ENCODE peak calls at places on chromosomes 4 and X, in eight cellular contexts. One of them, this sample, is unnamed.

GRCh38 chr4:156870861-156871260 is 100.7 kb downstream of the PDGFC start:
- DNase-seq in heart right ventricle: no peak
- DNase-seq in NCI-H1092: no peak
- DNase-seq in GM13976: no peak
- DNase-seq in cardiac fibroblast: no peak
- DNase-seq in GM12865: no peak
- DNase-seq in stimulated activated CD4-positive, alpha-beta T cell treated with anti-CD3 and anti-CD28 coated beads, TNF-alpha, amount 100 ng/mL, for 24 hours: no peak
- DNase-seq in T-helper 2 cell: no peak
- DNase-seq in this sample: no peak

GRCh38 chr4:46387956-46388355 is 2.0 kb downstream of the GABRA2 start:
- DNase-seq in GM12865: no peak
- DNase-seq in GM13976: no peak
- DNase-seq in stimulated activated CD4-positive, alpha-beta T cell treated with anti-CD3 and anti-CD28 coated beads, TNF-alpha, amount 100 ng/mL, for 24 hours: no peak
- DNase-seq in cardiac fibroblast: no peak
- DNase-seq in NCI-H1092: no peak
- DNase-seq in T-helper 2 cell: no peak
- DNase-seq in heart right ventricle: no peak
- DNase-seq in this sample: no peak

GRCh38 chr4:8682296-8682695 is 89.7 kb downstream of the CPZ start:
- DNase-seq in stimulated activated CD4-positive, alpha-beta T cell treated with anti-CD3 and anti-CD28 coated beads, TNF-alpha, amount 100 ng/mL, for 24 hours: no peak
- DNase-seq in T-helper 2 cell: no peak
- DNase-seq in NCI-H1092: no peak
- DNase-seq in heart right ventricle: no peak
- DNase-seq in GM13976: no peak
- DNase-seq in cardiac fibroblast: no peak
- DNase-seq in GM12865: no peak
- DNase-seq in this sample: no peak

GRCh38 chr4:109022941-109023340 is 260.1 kb upstream of the ETNPPL start:
- DNase-seq in GM12865: no peak
- DNase-seq in GM13976: no peak
- DNase-seq in NCI-H1092: no peak
- DNase-seq in T-helper 2 cell: no peak
- DNase-seq in cardiac fibroblast: peak
- DNase-seq in stimulated activated CD4-positive, alpha-beta T cell treated with anti-CD3 and anti-CD28 coated beads, TNF-alpha, amount 100 ng/mL, for 24 hours: no peak
- DNase-seq in heart right ventricle: no peak
- DNase-seq in this sample: no peak

GRCh38 chr4:60173718-60174117 is 1026.4 kb upstream of the ADGRL3 start:
- DNase-seq in cardiac fibroblast: no peak
- DNase-seq in NCI-H1092: no peak
- DNase-seq in stimulated activated CD4-positive, alpha-beta T cell treated with anti-CD3 and anti-CD28 coated beads, TNF-alpha, amount 100 ng/mL, for 24 hours: no peak
- DNase-seq in GM12865: no peak
- DNase-seq in heart right ventricle: no peak
- DNase-seq in T-helper 2 cell: no peak
- DNase-seq in GM13976: no peak
- DNase-seq in this sample: no peak

GRCh38 chr4:91829531-91829930 is 474.2 kb upstream of the GRID2 start:
- DNase-seq in cardiac fibroblast: peak
- DNase-seq in GM12865: no peak
- DNase-seq in GM13976: no peak
- DNase-seq in heart right ventricle: no peak
- DNase-seq in T-helper 2 cell: no peak
- DNase-seq in stimulated activated CD4-positive, alpha-beta T cell treated with anti-CD3 and anti-CD28 coated beads, TNF-alpha, amount 100 ng/mL, for 24 hours: no peak
- DNase-seq in NCI-H1092: no peak
- DNase-seq in this sample: no peak

GRCh38 chr4:77505275-77505957 is 100.2 kb upstream of the CXCL13 start:
- DNase-seq in T-helper 2 cell: no peak
- DNase-seq in GM12865: no peak
- DNase-seq in NCI-H1092: no peak
- DNase-seq in heart right ventricle: no peak
- DNase-seq in stimulated activated CD4-positive, alpha-beta T cell treated with anti-CD3 and anti-CD28 coated beads, TNF-alpha, amount 100 ng/mL, for 24 hours: no peak
- DNase-seq in GM13976: no peak
- DNase-seq in cardiac fibroblast: no peak
- DNase-seq in this sample: no peak

GRCh38 chrX:68892651-68893050 is 63.8 kb downstream of the EFNB1 start:
- DNase-seq in NCI-H1092: no peak
- DNase-seq in GM13976: no peak
- DNase-seq in stimulated activated CD4-positive, alpha-beta T cell treated with anti-CD3 and anti-CD28 coated beads, TNF-alpha, amount 100 ng/mL, for 24 hours: no peak
- DNase-seq in cardiac fibroblast: no peak
- DNase-seq in T-helper 2 cell: no peak
- DNase-seq in heart right ventricle: no peak
- DNase-seq in GM12865: no peak
- DNase-seq in this sample: no peak

GRCh38 chr4:177901786-177902185 is 459.5 kb upstream of the AGA start:
- DNase-seq in heart right ventricle: no peak
- DNase-seq in stimulated activated CD4-positive, alpha-beta T cell treated with anti-CD3 and anti-CD28 coated beads, TNF-alpha, amount 100 ng/mL, for 24 hours: no peak
- DNase-seq in T-helper 2 cell: no peak
- DNase-seq in cardiac fibroblast: no peak
- DNase-seq in GM12865: no peak
- DNase-seq in GM13976: no peak
- DNase-seq in NCI-H1092: no peak
- DNase-seq in this sample: no peak

GRCh38 chr4:140935259-140935658 is 179.1 kb upstream of the TBC1D9 start:
- DNase-seq in heart right ventricle: no peak
- DNase-seq in GM12865: no peak
- DNase-seq in T-helper 2 cell: no peak
- DNase-seq in NCI-H1092: no peak
- DNase-seq in cardiac fibroblast: peak
- DNase-seq in stimulated activated CD4-positive, alpha-beta T cell treated with anti-CD3 and anti-CD28 coated beads, TNF-alpha, amount 100 ng/mL, for 24 hours: no peak
- DNase-seq in GM13976: no peak
- DNase-seq in this sample: no peak

GRCh38 chr4:152640058-152640921 is 39.5 kb downstream of the TMEM154 start:
- DNase-seq in stimulated activated CD4-positive, alpha-beta T cell treated with anti-CD3 and anti-CD28 coated beads, TNF-alpha, amount 100 ng/mL, for 24 hours: no peak
- DNase-seq in GM13976: no peak
- DNase-seq in GM12865: no peak
- DNase-seq in NCI-H1092: no peak
- DNase-seq in cardiac fibroblast: peak
- DNase-seq in T-helper 2 cell: no peak
- DNase-seq in heart right ventricle: no peak
- DNase-seq in this sample: no peak

GRCh38 chr4:99986792-99987191 is 36.7 kb upstream of the H2AZ1 start:
- DNase-seq in heart right ventricle: no peak
- DNase-seq in GM13976: no peak
- DNase-seq in stimulated activated CD4-positive, alpha-beta T cell treated with anti-CD3 and anti-CD28 coated beads, TNF-alpha, amount 100 ng/mL, for 24 hours: no peak
- DNase-seq in T-helper 2 cell: no peak
- DNase-seq in NCI-H1092: no peak
- DNase-seq in GM12865: peak
- DNase-seq in cardiac fibroblast: no peak
- DNase-seq in this sample: no peak

GRCh38 chr4:175282407-175282806 is 364.2 kb downstream of the ADAM29 start:
- DNase-seq in heart right ventricle: no peak
- DNase-seq in GM13976: no peak
- DNase-seq in T-helper 2 cell: no peak
- DNase-seq in NCI-H1092: peak
- DNase-seq in stimulated activated CD4-positive, alpha-beta T cell treated with anti-CD3 and anti-CD28 coated beads, TNF-alpha, amount 100 ng/mL, for 24 hours: no peak
- DNase-seq in GM12865: no peak
- DNase-seq in cardiac fibroblast: no peak
- DNase-seq in this sample: no peak

GRCh38 chrX:1440506-1440905 is 12.2 kb downstream of the ASMTL start:
- DNase-seq in GM13976: no peak
- DNase-seq in stimulated activated CD4-positive, alpha-beta T cell treated with anti-CD3 and anti-CD28 coated beads, TNF-alpha, amount 100 ng/mL, for 24 hours: no peak
- DNase-seq in heart right ventricle: no peak
- DNase-seq in cardiac fibroblast: no peak
- DNase-seq in NCI-H1092: no peak
- DNase-seq in GM12865: no peak
- DNase-seq in T-helper 2 cell: no peak
- DNase-seq in this sample: no peak

GRCh38 chr4:139685180-139685579 is 19.6 kb downstream of the MGST2 start:
- DNase-seq in GM13976: no peak
- DNase-seq in cardiac fibroblast: no peak
- DNase-seq in T-helper 2 cell: no peak
- DNase-seq in GM12865: no peak
- DNase-seq in heart right ventricle: no peak
- DNase-seq in stimulated activated CD4-positive, alpha-beta T cell treated with anti-CD3 and anti-CD28 coated beads, TNF-alpha, amount 100 ng/mL, for 24 hours: no peak
- DNase-seq in NCI-H1092: no peak
- DNase-seq in this sample: no peak

GRCh38 chr4:147772459-147772969 is 40.6 kb downstream of the ARHGAP10 start:
- DNase-seq in T-helper 2 cell: no peak
- DNase-seq in cardiac fibroblast: peak
- DNase-seq in stimulated activated CD4-positive, alpha-beta T cell treated with anti-CD3 and anti-CD28 coated beads, TNF-alpha, amount 100 ng/mL, for 24 hours: no peak
- DNase-seq in GM13976: no peak
- DNase-seq in heart right ventricle: no peak
- DNase-seq in GM12865: no peak
- DNase-seq in NCI-H1092: no peak
- DNase-seq in this sample: no peak

GRCh38 chrX:109733658-109734022 is 583 bp upstream of the ACSL4 start:
- DNase-seq in stimulated activated CD4-positive, alpha-beta T cell treated with anti-CD3 and anti-CD28 coated beads, TNF-alpha, amount 100 ng/mL, for 24 hours: no peak
- DNase-seq in heart right ventricle: no peak
- DNase-seq in GM12865: no peak
- DNase-seq in T-helper 2 cell: no peak
- DNase-seq in GM13976: no peak
- DNase-seq in NCI-H1092: no peak
- DNase-seq in cardiac fibroblast: peak
- DNase-seq in this sample: no peak

GRCh38 chr4:15238720-15239119 is 189.1 kb upstream of the C1QTNF7 start:
- DNase-seq in stimulated activated CD4-positive, alpha-beta T cell treated with anti-CD3 and anti-CD28 coated beads, TNF-alpha, amount 100 ng/mL, for 24 hours: no peak
- DNase-seq in heart right ventricle: no peak
- DNase-seq in GM12865: peak
- DNase-seq in NCI-H1092: no peak
- DNase-seq in T-helper 2 cell: no peak
- DNase-seq in cardiac fibroblast: peak
- DNase-seq in GM13976: peak
- DNase-seq in this sample: no peak

GRCh38 chr4:3369781-3370660 is 71.7 kb upstream of the HGFAC start:
- DNase-seq in heart right ventricle: peak
- DNase-seq in NCI-H1092: peak
- DNase-seq in GM13976: peak
- DNase-seq in T-helper 2 cell: no peak
- DNase-seq in GM12865: peak
- DNase-seq in stimulated activated CD4-positive, alpha-beta T cell treated with anti-CD3 and anti-CD28 coated beads, TNF-alpha, amount 100 ng/mL, for 24 hours: no peak
- DNase-seq in cardiac fibroblast: peak
- DNase-seq in this sample: no peak

GRCh38 chr4:73309211-73309610 is 50.6 kb upstream of the ANKRD17 start:
- DNase-seq in GM12865: no peak
- DNase-seq in stimulated activated CD4-positive, alpha-beta T cell treated with anti-CD3 and anti-CD28 coated beads, TNF-alpha, amount 100 ng/mL, for 24 hours: no peak
- DNase-seq in cardiac fibroblast: peak
- DNase-seq in GM13976: no peak
- DNase-seq in T-helper 2 cell: no peak
- DNase-seq in NCI-H1092: no peak
- DNase-seq in heart right ventricle: no peak
- DNase-seq in this sample: no peak

GRCh38 chr4:151850751-151851150 is 89.9 kb upstream of the GATB start:
- DNase-seq in NCI-H1092: no peak
- DNase-seq in cardiac fibroblast: peak
- DNase-seq in heart right ventricle: no peak
- DNase-seq in GM13976: no peak
- DNase-seq in stimulated activated CD4-positive, alpha-beta T cell treated with anti-CD3 and anti-CD28 coated beads, TNF-alpha, amount 100 ng/mL, for 24 hours: no peak
- DNase-seq in GM12865: no peak
- DNase-seq in T-helper 2 cell: no peak
- DNase-seq in this sample: no peak

GRCh38 chr4:184100297-184100885 is 117.3 kb downstream of the ENPP6 start:
- DNase-seq in stimulated activated CD4-positive, alpha-beta T cell treated with anti-CD3 and anti-CD28 coated beads, TNF-alpha, amount 100 ng/mL, for 24 hours: peak
- DNase-seq in T-helper 2 cell: no peak
- DNase-seq in cardiac fibroblast: peak
- DNase-seq in GM13976: peak
- DNase-seq in NCI-H1092: peak
- DNase-seq in heart right ventricle: peak
- DNase-seq in GM12865: peak
- DNase-seq in this sample: peak

GRCh38 chr4:52863324-52863723 is 1.2 kb downstream of the RASL11B start:
- DNase-seq in GM13976: no peak
- DNase-seq in stimulated activated CD4-positive, alpha-beta T cell treated with anti-CD3 and anti-CD28 coated beads, TNF-alpha, amount 100 ng/mL, for 24 hours: no peak
- DNase-seq in heart right ventricle: no peak
- DNase-seq in T-helper 2 cell: no peak
- DNase-seq in NCI-H1092: no peak
- DNase-seq in cardiac fibroblast: no peak
- DNase-seq in GM12865: no peak
- DNase-seq in this sample: no peak